ENCODE peak calls at places on chromosomes 1 and 21, in seven cellular contexts. One of them, this sample, is unnamed.

GRCh38 chr1:153944822-153945117 is 1.7 kb downstream of the DENND4B start:
- DNase-seq in endothelial cell of umbilical vein: no peak
- DNase-seq in HFF-Myc: no peak
- DNase-seq in spleen: no peak
- DNase-seq in omental fat pad: no peak
- DNase-seq in fibroblast of the aortic adventitia: no peak
- DNase-seq in adrenal gland: no peak
- DNase-seq in this sample: no peak

GRCh38 chr1:18775341-18775740 is 84.1 kb downstream of the TAS1R2 start:
- DNase-seq in endothelial cell of umbilical vein: no peak
- DNase-seq in spleen: no peak
- DNase-seq in adrenal gland: no peak
- DNase-seq in omental fat pad: no peak
- DNase-seq in fibroblast of the aortic adventitia: no peak
- DNase-seq in HFF-Myc: no peak
- DNase-seq in this sample: no peak

GRCh38 chr1:118960567-118961136 is 27.5 kb downstream of the TBX15 start:
- DNase-seq in HFF-Myc: no peak
- DNase-seq in adrenal gland: no peak
- DNase-seq in omental fat pad: no peak
- DNase-seq in spleen: no peak
- DNase-seq in fibroblast of the aortic adventitia: peak; percentile 50
- DNase-seq in endothelial cell of umbilical vein: no peak
- DNase-seq in this sample: no peak

GRCh38 chr1:78688701-78689100 is 39.1 kb downstream of the IFI44 start:
- DNase-seq in endothelial cell of umbilical vein: peak; percentile 56
- DNase-seq in adrenal gland: no peak
- DNase-seq in fibroblast of the aortic adventitia: peak; percentile 82
- DNase-seq in HFF-Myc: no peak
- DNase-seq in omental fat pad: no peak
- DNase-seq in spleen: no peak
- DNase-seq in this sample: no peak

GRCh38 chr1:181949500-181949899 is 112.0 kb downstream of the ZNF648 start:
- DNase-seq in HFF-Myc: no peak
- DNase-seq in spleen: no peak
- DNase-seq in fibroblast of the aortic adventitia: no peak
- DNase-seq in omental fat pad: no peak
- DNase-seq in endothelial cell of umbilical vein: no peak
- DNase-seq in adrenal gland: no peak
- DNase-seq in this sample: peak; percentile 3

GRCh38 chr21:34698270-34699015 is 29.6 kb downstream of the CLIC6 start:
- DNase-seq in endothelial cell of umbilical vein: no peak
- DNase-seq in HFF-Myc: no peak
- DNase-seq in spleen: no peak
- DNase-seq in fibroblast of the aortic adventitia: no peak
- DNase-seq in adrenal gland: no peak
- DNase-seq in omental fat pad: no peak
- DNase-seq in this sample: no peak

GRCh38 chr1:20223106-20223505 is 36.8 kb upstream of the PLA2G2C start:
- DNase-seq in HFF-Myc: no peak
- DNase-seq in endothelial cell of umbilical vein: no peak
- DNase-seq in spleen: no peak
- DNase-seq in omental fat pad: no peak
- DNase-seq in adrenal gland: no peak
- DNase-seq in fibroblast of the aortic adventitia: no peak
- DNase-seq in this sample: no peak

GRCh38 chr1:147647796-147648633 is 22.3 kb downstream of the ACP6 start:
- DNase-seq in adrenal gland: no peak
- DNase-seq in HFF-Myc: no peak
- DNase-seq in omental fat pad: no peak
- DNase-seq in spleen: no peak
- DNase-seq in fibroblast of the aortic adventitia: no peak
- DNase-seq in endothelial cell of umbilical vein: no peak
- DNase-seq in this sample: peak; percentile 68

GRCh38 chr1:110677016-110677415 is 2.3 kb upstream of the KCNA3 start:
- DNase-seq in fibroblast of the aortic adventitia: no peak
- DNase-seq in HFF-Myc: no peak
- DNase-seq in endothelial cell of umbilical vein: no peak
- DNase-seq in spleen: no peak
- DNase-seq in omental fat pad: no peak
- DNase-seq in adrenal gland: no peak
- DNase-seq in this sample: no peak

GRCh38 chr1:156920233-156921052 is at the start of gene LRRC71:
- DNase-seq in HFF-Myc: no peak
- DNase-seq in spleen: peak; percentile 87
- DNase-seq in adrenal gland: peak; percentile 80
- DNase-seq in omental fat pad: peak; percentile 43
- DNase-seq in fibroblast of the aortic adventitia: peak; percentile 75
- DNase-seq in endothelial cell of umbilical vein: peak; percentile 77
- DNase-seq in this sample: peak; percentile 79

GRCh38 chr1:81562934-81563333 is 237.8 kb upstream of the ADGRL2 start:
- DNase-seq in HFF-Myc: no peak
- DNase-seq in fibroblast of the aortic adventitia: no peak
- DNase-seq in spleen: no peak
- DNase-seq in adrenal gland: no peak
- DNase-seq in endothelial cell of umbilical vein: no peak
- DNase-seq in omental fat pad: no peak
- DNase-seq in this sample: no peak

GRCh38 chr1:7382971-7383370 is 388.1 kb upstream of the VAMP3 start:
- DNase-seq in omental fat pad: no peak
- DNase-seq in spleen: no peak
- DNase-seq in fibroblast of the aortic adventitia: no peak
- DNase-seq in HFF-Myc: no peak
- DNase-seq in adrenal gland: no peak
- DNase-seq in endothelial cell of umbilical vein: no peak
- DNase-seq in this sample: no peak

GRCh38 chr1:227437495-227438008 is 119.3 kb upstream of the CDC42BPA start:
- DNase-seq in HFF-Myc: no peak
- DNase-seq in spleen: no peak
- DNase-seq in fibroblast of the aortic adventitia: peak; percentile 82
- DNase-seq in omental fat pad: no peak
- DNase-seq in adrenal gland: no peak
- DNase-seq in endothelial cell of umbilical vein: peak; percentile 84
- DNase-seq in this sample: no peak
- TF ChIP-seq CTCF in HFF-Myc: peak; percentile 14
- TF ChIP-seq CTCF in spleen: no peak
- TF ChIP-seq CTCF in fibroblast of the aortic adventitia: peak; percentile 42
- TF ChIP-seq CTCF in omental fat pad: no peak
- TF ChIP-seq CTCF in adrenal gland: peak; percentile 56
- TF ChIP-seq CTCF in endothelial cell of umbilical vein: no peak
- TF ChIP-seq CTCF in this sample: peak; percentile 25

GRCh38 chr1:8813991-8814390 is 3.4 kb downstream of the RERE start:
- DNase-seq in adrenal gland: no peak
- DNase-seq in fibroblast of the aortic adventitia: peak; percentile 11
- DNase-seq in endothelial cell of umbilical vein: no peak
- DNase-seq in spleen: no peak
- DNase-seq in HFF-Myc: no peak
- DNase-seq in omental fat pad: no peak
- DNase-seq in this sample: no peak

GRCh38 chr1:8816306-8816705 is 1.1 kb downstream of the RERE start:
- DNase-seq in omental fat pad: no peak
- DNase-seq in spleen: no peak
- DNase-seq in endothelial cell of umbilical vein: peak; percentile 78
- DNase-seq in adrenal gland: no peak
- DNase-seq in HFF-Myc: no peak
- DNase-seq in fibroblast of the aortic adventitia: peak; percentile 48
- DNase-seq in this sample: no peak

GRCh38 chr1:8815582-8816285 is 1.7 kb downstream of the RERE start:
- DNase-seq in fibroblast of the aortic adventitia: peak; percentile 50
- DNase-seq in HFF-Myc: no peak
- DNase-seq in adrenal gland: no peak
- DNase-seq in omental fat pad: no peak
- DNase-seq in endothelial cell of umbilical vein: peak; percentile 65
- DNase-seq in spleen: no peak
- DNase-seq in this sample: no peak

GRCh38 chr1:8813016-8813763 is 4.2 kb downstream of the RERE start:
- DNase-seq in omental fat pad: no peak
- DNase-seq in adrenal gland: no peak
- DNase-seq in endothelial cell of umbilical vein: peak; percentile 87
- DNase-seq in spleen: no peak
- DNase-seq in fibroblast of the aortic adventitia: peak; percentile 61
- DNase-seq in HFF-Myc: no peak
- DNase-seq in this sample: no peak

GRCh38 chr1:8814870-8815269 is 2.6 kb downstream of the RERE start:
- DNase-seq in fibroblast of the aortic adventitia: no peak
- DNase-seq in omental fat pad: no peak
- DNase-seq in adrenal gland: no peak
- DNase-seq in spleen: no peak
- DNase-seq in HFF-Myc: no peak
- DNase-seq in endothelial cell of umbilical vein: peak; percentile 55
- DNase-seq in this sample: no peak
- TF ChIP-seq CTCF in fibroblast of the aortic adventitia: no peak
- TF ChIP-seq CTCF in omental fat pad: no peak
- TF ChIP-seq CTCF in adrenal gland: no peak
- TF ChIP-seq CTCF in spleen: no peak
- TF ChIP-seq CTCF in HFF-Myc: no peak
- TF ChIP-seq CTCF in endothelial cell of umbilical vein: no peak
- TF ChIP-seq CTCF in this sample: no peak

DNA sequence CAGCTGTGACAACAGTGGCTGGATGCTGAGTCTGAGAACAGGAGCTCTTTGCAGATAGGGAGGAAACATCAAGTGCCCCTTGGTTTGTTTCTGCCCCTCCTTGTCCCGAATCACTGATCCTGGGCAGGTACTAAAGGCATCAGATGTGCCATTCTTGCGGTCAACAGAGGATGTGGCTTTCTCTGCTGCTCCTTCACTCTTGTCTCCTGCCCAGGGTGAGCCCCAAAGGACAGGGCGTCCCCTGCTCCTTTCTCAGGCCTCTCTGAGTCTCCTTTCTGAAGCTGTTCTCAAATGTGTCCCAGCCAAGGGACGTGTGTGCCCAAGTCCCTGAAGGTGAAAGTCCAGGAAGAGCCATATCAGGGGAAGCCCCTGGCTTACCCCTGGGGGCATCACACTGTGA is 31.7 kb downstream of the SLC37A1 start:
- DNase-seq in omental fat pad: no peak
- DNase-seq in endothelial cell of umbilical vein: no peak
- DNase-seq in spleen: peak; percentile 63
- DNase-seq in fibroblast of the aortic adventitia: no peak
- DNase-seq in HFF-Myc: no peak
- DNase-seq in adrenal gland: no peak
- DNase-seq in this sample: no peak
- TF ChIP-seq CTCF in omental fat pad: no peak
- TF ChIP-seq CTCF in endothelial cell of umbilical vein: no peak
- TF ChIP-seq CTCF in spleen: no peak
- TF ChIP-seq CTCF in fibroblast of the aortic adventitia: no peak
- TF ChIP-seq CTCF in HFF-Myc: no peak
- TF ChIP-seq CTCF in adrenal gland: no peak
- TF ChIP-seq CTCF in this sample: no peak

GRCh38 chr21:25350056-25350455 is 257.2 kb downstream of the MRPL39 start:
- DNase-seq in spleen: no peak
- DNase-seq in fibroblast of the aortic adventitia: peak; percentile 66
- DNase-seq in endothelial cell of umbilical vein: peak; percentile 45
- DNase-seq in adrenal gland: peak; percentile 28
- DNase-seq in omental fat pad: no peak
- DNase-seq in HFF-Myc: no peak
- DNase-seq in this sample: peak; percentile 77
- TF ChIP-seq CTCF in spleen: no peak
- TF ChIP-seq CTCF in fibroblast of the aortic adventitia: peak; percentile 74
- TF ChIP-seq CTCF in endothelial cell of umbilical vein: peak; percentile 43
- TF ChIP-seq CTCF in adrenal gland: peak; percentile 37
- TF ChIP-seq CTCF in omental fat pad: no peak
- TF ChIP-seq CTCF in HFF-Myc: peak; percentile 62
- TF ChIP-seq CTCF in this sample: peak; percentile 75

This sample was measured in activated CD8-positive, alpha-beta T cell treated with anti-CD3 and anti-CD28 coated beads for 36 hours.